ENCODE peak calls at places on chromosomes 3 and 15, in seven cellular contexts. One of them, this sample, is unnamed.

GRCh38 chr3:65331730-65332129 is 643.9 kb upstream of the ADAMTS9 start:
- DNase-seq in stimulated activated CD8-positive, alpha-beta memory T cell treated with anti-CD3 and anti-CD28 coated beads, Interleukin-4, amount 100 ng/mL, for 4 hours: no peak
- DNase-seq in activated T-cell treated with anti-CD3 and anti-CD28 coated beads for 24 hours: no peak
- DNase-seq in GM12864: no peak
- DNase-seq in hypothalamus: no peak
- DNase-seq in stimulated activated CD4-positive, alpha-beta T cell treated with anti-CD3 and anti-CD28 coated beads, Interleukin-12 subunit alpha, Interleukin-12 subunit beta, amount 100 ng/mL, for 4 hours: no peak
- DNase-seq in tibial nerve: no peak
- DNase-seq in this sample: no peak

GRCh38 chr3:126716057-126716456 is 12.0 kb downstream of the CHCHD6 start:
- DNase-seq in stimulated activated CD8-positive, alpha-beta memory T cell treated with anti-CD3 and anti-CD28 coated beads, Interleukin-4, amount 100 ng/mL, for 4 hours: no peak
- DNase-seq in activated T-cell treated with anti-CD3 and anti-CD28 coated beads for 24 hours: no peak
- DNase-seq in GM12864: no peak
- DNase-seq in hypothalamus: no peak
- DNase-seq in stimulated activated CD4-positive, alpha-beta T cell treated with anti-CD3 and anti-CD28 coated beads, Interleukin-12 subunit alpha, Interleukin-12 subunit beta, amount 100 ng/mL, for 4 hours: no peak
- DNase-seq in tibial nerve: no peak
- DNase-seq in this sample: no peak

GRCh38 chr15:100918690-100919480 is at the start of gene LRRK1:
- DNase-seq in stimulated activated CD8-positive, alpha-beta memory T cell treated with anti-CD3 and anti-CD28 coated beads, Interleukin-4, amount 100 ng/mL, for 4 hours: no peak
- DNase-seq in activated T-cell treated with anti-CD3 and anti-CD28 coated beads for 24 hours: no peak
- DNase-seq in GM12864: no peak
- DNase-seq in hypothalamus: no peak
- DNase-seq in stimulated activated CD4-positive, alpha-beta T cell treated with anti-CD3 and anti-CD28 coated beads, Interleukin-12 subunit alpha, Interleukin-12 subunit beta, amount 100 ng/mL, for 4 hours: peak
- DNase-seq in tibial nerve: no peak
- DNase-seq in this sample: no peak

GRCh38 chr3:66348696-66349095 is 127.9 kb downstream of the SLC25A26 start:
- DNase-seq in stimulated activated CD8-positive, alpha-beta memory T cell treated with anti-CD3 and anti-CD28 coated beads, Interleukin-4, amount 100 ng/mL, for 4 hours: no peak
- DNase-seq in activated T-cell treated with anti-CD3 and anti-CD28 coated beads for 24 hours: no peak
- DNase-seq in GM12864: no peak
- DNase-seq in hypothalamus: peak
- DNase-seq in stimulated activated CD4-positive, alpha-beta T cell treated with anti-CD3 and anti-CD28 coated beads, Interleukin-12 subunit alpha, Interleukin-12 subunit beta, amount 100 ng/mL, for 4 hours: no peak
- DNase-seq in tibial nerve: no peak
- DNase-seq in this sample: no peak

GRCh38 chr3:45411081-45411480 is 22.7 kb downstream of the LARS2 start:
- DNase-seq in stimulated activated CD8-positive, alpha-beta memory T cell treated with anti-CD3 and anti-CD28 coated beads, Interleukin-4, amount 100 ng/mL, for 4 hours: no peak
- DNase-seq in activated T-cell treated with anti-CD3 and anti-CD28 coated beads for 24 hours: no peak
- DNase-seq in GM12864: no peak
- DNase-seq in hypothalamus: no peak
- DNase-seq in stimulated activated CD4-positive, alpha-beta T cell treated with anti-CD3 and anti-CD28 coated beads, Interleukin-12 subunit alpha, Interleukin-12 subunit beta, amount 100 ng/mL, for 4 hours: no peak
- DNase-seq in tibial nerve: no peak
- DNase-seq in this sample: no peak

GRCh38 chr15:57496946-57497944 is 94.5 kb upstream of the MYZAP start:
- DNase-seq in stimulated activated CD8-positive, alpha-beta memory T cell treated with anti-CD3 and anti-CD28 coated beads, Interleukin-4, amount 100 ng/mL, for 4 hours: no peak
- DNase-seq in activated T-cell treated with anti-CD3 and anti-CD28 coated beads for 24 hours: no peak
- DNase-seq in GM12864: no peak
- DNase-seq in hypothalamus: no peak
- DNase-seq in stimulated activated CD4-positive, alpha-beta T cell treated with anti-CD3 and anti-CD28 coated beads, Interleukin-12 subunit alpha, Interleukin-12 subunit beta, amount 100 ng/mL, for 4 hours: no peak
- DNase-seq in tibial nerve: no peak
- DNase-seq in this sample: no peak

GRCh38 chr3:99690761-99691369 is 52.5 kb downstream of the COL8A1 start:
- DNase-seq in stimulated activated CD8-positive, alpha-beta memory T cell treated with anti-CD3 and anti-CD28 coated beads, Interleukin-4, amount 100 ng/mL, for 4 hours: no peak
- DNase-seq in activated T-cell treated with anti-CD3 and anti-CD28 coated beads for 24 hours: no peak
- DNase-seq in GM12864: no peak
- DNase-seq in hypothalamus: no peak
- DNase-seq in stimulated activated CD4-positive, alpha-beta T cell treated with anti-CD3 and anti-CD28 coated beads, Interleukin-12 subunit alpha, Interleukin-12 subunit beta, amount 100 ng/mL, for 4 hours: no peak
- DNase-seq in tibial nerve: no peak
- DNase-seq in this sample: no peak

GRCh38 chr3:13495351-13495813 is 15.3 kb downstream of the HDAC11 start:
- DNase-seq in stimulated activated CD8-positive, alpha-beta memory T cell treated with anti-CD3 and anti-CD28 coated beads, Interleukin-4, amount 100 ng/mL, for 4 hours: no peak
- DNase-seq in activated T-cell treated with anti-CD3 and anti-CD28 coated beads for 24 hours: no peak
- DNase-seq in GM12864: no peak
- DNase-seq in hypothalamus: no peak
- DNase-seq in stimulated activated CD4-positive, alpha-beta T cell treated with anti-CD3 and anti-CD28 coated beads, Interleukin-12 subunit alpha, Interleukin-12 subunit beta, amount 100 ng/mL, for 4 hours: no peak
- DNase-seq in tibial nerve: no peak
- DNase-seq in this sample: no peak

GRCh38 chr3:61454000-61454399 is 107.4 kb upstream of the PTPRG start:
- DNase-seq in stimulated activated CD8-positive, alpha-beta memory T cell treated with anti-CD3 and anti-CD28 coated beads, Interleukin-4, amount 100 ng/mL, for 4 hours: no peak
- DNase-seq in activated T-cell treated with anti-CD3 and anti-CD28 coated beads for 24 hours: no peak
- DNase-seq in GM12864: no peak
- DNase-seq in hypothalamus: no peak
- DNase-seq in stimulated activated CD4-positive, alpha-beta T cell treated with anti-CD3 and anti-CD28 coated beads, Interleukin-12 subunit alpha, Interleukin-12 subunit beta, amount 100 ng/mL, for 4 hours: no peak
- DNase-seq in tibial nerve: no peak
- DNase-seq in this sample: no peak

GRCh38 chr3:55198554-55198953 is 270.7 kb upstream of the LRTM1 start:
- DNase-seq in stimulated activated CD8-positive, alpha-beta memory T cell treated with anti-CD3 and anti-CD28 coated beads, Interleukin-4, amount 100 ng/mL, for 4 hours: no peak
- DNase-seq in activated T-cell treated with anti-CD3 and anti-CD28 coated beads for 24 hours: no peak
- DNase-seq in GM12864: no peak
- DNase-seq in hypothalamus: no peak
- DNase-seq in stimulated activated CD4-positive, alpha-beta T cell treated with anti-CD3 and anti-CD28 coated beads, Interleukin-12 subunit alpha, Interleukin-12 subunit beta, amount 100 ng/mL, for 4 hours: no peak
- DNase-seq in tibial nerve: no peak
- DNase-seq in this sample: no peak